ENCODE peak calls at places on chromosomes 12 and 14, in four cellular contexts. P is tibial artery, V is mesendoderm, Q is sigmoid colon. R is an unnamed sample. For H3K36me3 and H3K27me3, the result is how much of the 10 kb centered on the place peaks cover.

GRCh38 chr12:75812341-75813018 is 219.1 kb downstream of the PHLDA1 start:
- DNase-seq in Q (no peak), V (no peak), P (no peak), R (no peak)

GRCh38 chr12:13230500-13230899 is 34.0 kb downstream of the EMP1 start:
- DNase-seq in P (no peak), V (no peak), Q (no peak), R (no peak)

GRCh38 chr14:104169765-104170113 is 31.4 kb downstream of the KIF26A start:
- DNase-seq in V (no peak), Q (no peak), P (no peak), R (no peak)

GRCh38 chr12:21775130-21775920 is 819 bp upstream of the KCNJ8 start:
- DNase-seq in P (no peak), V (peak), Q (no peak), R (no peak)

GRCh38 chr14:28879571-28879970 is 113.0 kb downstream of the FOXG1 start:
- DNase-seq in Q (no peak), V (no peak), P (no peak), R (no peak)

GRCh38 chr12:18576104-18576622 is 161.6 kb downstream of the PLCZ1 start:
- DNase-seq in V (no peak), P (no peak), Q (no peak), R (no peak)

GRCh38 chr12:114916124-114916523 is 232.1 kb upstream of the TBX3 start:
- DNase-seq in P (no peak), V (no peak), Q (no peak), R (no peak)

GRCh38 chr12:20646239-20646827 is 48.8 kb upstream of the SLCO1C1 start:
- DNase-seq in Q (no peak), V (peak), P (no peak), R (no peak)

GRCh38 chr12:42237052-42237852 is 796 bp downstream of the YAF2 start:
- DNase-seq in Q (peak), V (peak), P (peak), R (peak)

GRCh38 chr12:7935773-7936581 is at the start of gene SLC2A3:
- DNase-seq in Q (peak), V (peak), P (peak), R (no peak)

GRCh38 chr14:72742682-72743195 is 151.2 kb downstream of the DPF3 start:
- DNase-seq in Q (no peak), P (no peak), V (no peak), R (no peak)

GRCh38 chr14:22567437-22567836 is 21.6 kb downstream of the DAD1 start:
- DNase-seq in V (no peak), Q (no peak), P (no peak), R (no peak)

GRCh38 chr14:103131580-103131979 is 8.3 kb downstream of the TNFAIP2 start:
- DNase-seq in P (no peak), V (no peak), Q (peak), R (no peak)

GRCh38 chr14:100840286-100840685 is 14.4 kb downstream of the MEG3 start:
- DNase-seq in Q (no peak), P (no peak), V (no peak), R (no peak)

GRCh38 chr14:78697341-78697740 is 527.2 kb downstream of the NRXN3 start:
- DNase-seq in P (no peak), Q (no peak), V (peak), R (no peak)

GRCh38 chr12:114691196-114691595 is 7.2 kb upstream of the TBX3 start:
- DNase-seq in P (no peak), Q (peak), V (no peak), R (no peak)

GRCh38 chr14:85087201-85087600 is 442.7 kb upstream of the FLRT2 start:
- DNase-seq in V (no peak), P (no peak), Q (no peak), R (no peak)

GRCh38 chr14:73723799-73724621 is 9.8 kb upstream of the PNMA1 start:
- DNase-seq in P (peak), V (no peak), Q (peak), R (peak)

GRCh38 chr12:59452259-59452658 is 143.6 kb upstream of the SLC16A7 start:
- DNase-seq in Q (no peak), P (no peak), V (no peak), R (no peak)

DNA sequence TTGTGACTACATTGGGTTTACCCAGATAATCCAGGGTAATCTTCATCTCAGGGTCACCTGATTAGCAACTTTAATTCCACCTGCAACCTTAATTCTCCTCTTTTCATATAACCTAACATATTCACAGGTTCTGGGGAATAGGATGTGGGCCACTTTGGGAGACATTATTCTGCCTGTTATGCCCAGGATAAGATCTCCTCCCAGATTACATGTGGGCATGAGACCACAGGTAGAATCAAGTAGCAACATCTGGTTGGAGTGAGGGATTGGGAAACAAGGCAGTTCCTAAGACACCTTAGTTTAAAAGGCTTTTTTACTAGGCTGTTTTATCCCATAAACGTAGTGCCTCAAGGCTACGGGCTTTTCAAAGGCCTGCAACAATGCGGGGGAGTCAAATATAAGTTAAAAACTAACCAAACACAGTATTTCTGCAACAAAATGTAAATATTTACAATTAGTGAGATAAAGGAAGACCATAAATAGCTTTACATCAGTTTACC is 181.5 kb downstream of the FOXA1 start:
- DNase-seq in Q (no peak), P (no peak), V (no peak), R (no peak)
- H3K27ac ChIP-seq in Q (no peak), P (no peak), V (no peak), R (no peak)

GRCh38 chr14:55645148-55645547 is 65.1 kb downstream of the KTN1 start:
- DNase-seq in V (no peak), P (no peak), Q (no peak), R (no peak)

GRCh38 chr14:55641954-55642353 is 61.9 kb downstream of the KTN1 start:
- DNase-seq in P (no peak), Q (no peak), V (no peak), R (no peak)

GRCh38 chr14:55641290-55641689 is 61.3 kb downstream of the KTN1 start:
- DNase-seq in Q (no peak), V (no peak), P (no peak), R (no peak)

GRCh38 chr14:55650992-55651391 is 71.0 kb downstream of the KTN1 start:
- DNase-seq in P (no peak), V (no peak), Q (no peak), R (no peak)

DNA sequence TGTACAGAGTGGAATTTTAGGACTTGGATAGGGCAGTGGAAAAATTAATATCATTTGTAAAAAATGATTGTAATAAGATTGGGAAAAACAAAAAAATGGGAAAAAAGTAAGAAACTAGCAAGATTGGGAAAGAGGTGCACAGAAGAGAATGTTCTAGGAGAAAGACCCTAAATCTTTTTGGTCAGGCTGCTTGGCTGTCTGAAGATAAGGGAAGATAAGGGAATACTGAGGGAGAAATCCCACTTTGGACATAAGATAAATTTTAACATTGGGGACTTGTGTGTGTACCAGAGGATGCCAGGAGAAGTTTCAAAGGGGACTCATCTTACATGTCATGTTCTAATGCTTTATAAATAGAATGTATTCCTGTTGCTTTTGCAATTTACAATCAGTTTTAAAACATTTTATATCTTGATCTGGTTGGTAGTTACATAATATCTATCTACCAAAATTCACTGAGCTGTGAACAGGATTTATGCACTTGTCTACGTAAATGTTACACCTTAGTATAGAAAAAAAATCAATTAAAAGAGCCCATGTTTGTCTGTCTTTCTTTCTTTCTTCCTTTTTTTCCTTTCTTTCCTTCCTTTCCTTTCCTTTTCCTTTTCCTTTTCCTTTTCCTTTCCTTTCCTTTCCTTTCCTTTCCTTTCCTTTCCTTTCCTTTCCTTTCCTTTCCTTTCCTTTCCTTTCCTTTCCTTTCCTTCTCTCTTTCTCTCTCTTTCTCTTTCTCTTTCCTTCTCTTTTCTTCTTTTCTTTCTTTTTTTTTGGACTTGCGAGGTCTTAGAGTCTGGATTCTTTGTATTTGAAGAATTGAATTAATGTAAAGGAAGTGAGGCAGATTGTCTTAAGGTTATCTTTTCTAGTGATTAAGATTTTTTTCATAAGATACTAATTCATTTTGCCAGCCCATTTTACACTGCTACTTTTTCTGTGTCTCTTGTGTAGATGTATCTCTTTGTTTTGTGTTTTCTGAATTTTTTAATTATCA is 66.1 kb downstream of the KTN1 start:
- DNase-seq in Q (no peak), P (no peak), V (no peak), R (no peak)
- H3K36me3 ChIP-seq in Q (half or more), P (half or more), V (under half), R (under half)

DNA sequence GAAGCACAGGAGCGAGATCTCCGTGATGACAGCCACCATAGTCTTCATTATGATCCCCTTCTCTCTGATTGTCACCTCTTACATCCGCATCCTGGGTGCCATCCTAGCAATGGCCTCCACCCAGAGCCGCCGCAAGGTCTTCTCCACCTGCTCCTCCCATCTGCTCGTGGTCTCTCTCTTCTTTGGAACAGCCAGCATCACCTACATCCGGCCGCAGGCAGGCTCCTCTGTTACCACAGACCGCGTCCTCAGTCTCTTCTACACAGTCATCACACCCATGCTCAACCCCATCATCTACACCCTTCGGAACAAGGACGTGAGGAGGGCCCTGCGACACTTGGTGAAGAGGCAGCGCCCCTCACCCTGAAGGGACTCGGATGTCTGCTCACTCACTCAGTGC is 775 bp downstream of the OR10P1 start:
- DNase-seq in V (no peak), Q (no peak), P (no peak), R (no peak)
- H3K27me3 ChIP-seq in V (under half), Q (under half), P (under half), R (under half)

GRCh38 chr12:70317781-70318180 is 48.3 kb upstream of the KCNMB4 start:
- DNase-seq in Q (no peak), P (no peak), V (no peak), R (no peak)
- H3K27ac ChIP-seq in Q (no peak), P (no peak), V (no peak), R (no peak)

GRCh38 chr14:64772394-64772950 is 68.2 kb downstream of the PLEKHG3 start:
- DNase-seq in V (no peak), Q (peak), P (no peak), R (no peak)

GRCh38 chr14:64775081-64775777 is 71.0 kb downstream of the PLEKHG3 start:
- DNase-seq in P (no peak), V (no peak), Q (peak), R (no peak)

GRCh38 chr14:64773046-64773445 is 68.8 kb downstream of the PLEKHG3 start:
- DNase-seq in V (no peak), Q (no peak), P (no peak), R (no peak)

GRCh38 chr14:64774272-64774671 is 70.0 kb downstream of the PLEKHG3 start:
- DNase-seq in P (no peak), Q (peak), V (no peak), R (no peak)

DNA sequence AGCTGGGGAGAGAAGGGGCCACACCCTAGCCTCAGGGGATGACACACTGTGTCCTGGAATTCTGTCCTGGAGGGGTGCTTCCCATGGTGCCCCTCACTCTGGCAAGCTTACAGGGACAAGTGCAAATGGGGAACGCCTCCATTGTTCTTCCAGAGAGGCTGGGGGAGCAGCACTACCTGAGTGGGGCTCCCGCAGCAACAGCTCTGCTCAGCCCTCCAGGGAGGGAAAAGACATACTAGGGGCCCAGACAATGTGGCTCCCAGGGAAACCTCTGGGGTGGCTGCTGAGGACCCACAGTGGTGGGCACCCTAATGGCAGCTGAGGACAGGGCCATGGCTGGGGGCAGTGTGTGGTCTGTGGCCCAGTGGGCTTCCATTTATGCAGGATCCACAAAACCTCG is 69.4 kb downstream of the PLEKHG3 start:
- DNase-seq in P (no peak), V (no peak), Q (no peak), R (no peak)
- H3K36me3 ChIP-seq in P (under half), V (under half), Q (under half), R (under half)

DNA sequence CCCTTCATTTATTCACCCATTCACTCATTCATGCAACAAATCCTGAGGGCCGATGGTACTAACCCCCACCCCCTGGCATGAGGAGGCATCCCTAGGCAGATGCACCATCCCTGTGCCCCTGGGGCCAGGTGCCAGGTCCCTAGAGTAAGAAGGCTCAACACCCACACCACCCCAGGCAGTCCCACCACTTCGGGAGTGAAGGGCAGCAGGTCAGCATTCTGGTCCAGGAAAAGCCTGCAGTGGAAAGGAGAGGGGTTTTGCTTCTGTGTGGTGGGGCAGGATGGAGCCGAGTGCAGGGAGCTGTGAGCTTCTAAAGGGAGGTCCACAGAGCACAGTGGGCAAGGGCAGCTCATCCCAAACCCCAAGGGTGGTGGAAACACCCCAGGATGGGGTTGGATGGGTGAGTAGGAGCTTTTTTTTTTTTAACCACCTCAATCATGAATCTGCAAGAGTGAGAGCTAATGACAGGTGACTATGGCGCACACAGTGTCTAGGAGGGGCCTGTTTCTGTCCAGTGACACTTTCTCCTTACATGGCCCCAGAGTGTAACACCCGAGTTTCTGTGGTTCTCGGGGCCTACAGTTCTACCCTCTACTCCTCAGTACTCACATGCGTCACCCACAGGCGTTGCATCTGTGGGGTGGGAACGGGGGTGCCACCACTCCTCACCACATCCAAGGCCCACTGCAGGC is 414.3 kb downstream of the TMEM121 start:
- DNase-seq in V (no peak), Q (no peak), P (no peak), R (no peak)
- H3K27me3 ChIP-seq in V (under half), Q (under half), P (under half), R (under half)

GRCh38 chr12:92077530-92077929 is 68.1 kb downstream of the BTG1 start:
- DNase-seq in V (no peak), P (no peak), Q (no peak), R (no peak)

GRCh38 chr12:92074889-92075288 is 70.8 kb downstream of the BTG1 start:
- DNase-seq in V (no peak), Q (no peak), P (no peak), R (no peak)

GRCh38 chr12:92078167-92079053 is 67.2 kb downstream of the BTG1 start:
- DNase-seq in P (peak), Q (peak), V (peak), R (no peak)

GRCh38 chr12:92075425-92075891 is 70.2 kb downstream of the BTG1 start:
- DNase-seq in P (no peak), V (peak), Q (no peak), R (no peak)

DNA sequence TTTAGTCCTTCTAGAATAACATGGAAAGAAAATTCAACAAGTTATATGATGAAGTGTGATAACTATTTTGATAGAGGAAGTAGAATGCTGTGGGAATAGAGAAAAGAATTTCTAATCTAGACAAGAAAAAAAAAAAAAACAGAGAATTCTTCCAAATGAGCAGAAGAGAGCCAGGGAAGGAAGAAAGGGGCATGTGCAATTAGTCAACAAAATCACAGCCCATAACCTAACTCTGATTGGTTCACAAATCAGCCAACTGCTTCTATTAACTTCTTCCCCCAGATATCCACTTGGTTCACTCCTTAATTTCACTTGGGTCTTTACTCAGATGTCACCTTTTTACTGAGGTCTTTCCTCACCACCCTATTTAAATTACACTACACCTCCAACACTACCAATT is 69.5 kb downstream of the BTG1 start:
- DNase-seq in V (no peak), P (no peak), Q (no peak), R (no peak)
- H3K27ac ChIP-seq in V (no peak), P (no peak), Q (no peak), R (no peak)

R was measured in thoracic aorta.